ENCODE peak calls at places on chromosomes 6 and 20, in six cellular contexts. F is IMR-90, J is mesendoderm, L is H9, K is H1, S is trophoblast cell. C is an unnamed sample.

GRCh38 chr6:132734694-132735236 is 20.9 kb upstream of the VNN1 start:
- DNase-seq in F (peak; percentile 83), J (peak; percentile 21), L (no peak), K (no peak), S (peak; percentile 7), C (no peak)

GRCh38 chr6:57106990-57107389 is 17.0 kb downstream of the ZNF451 start:
- DNase-seq in F (no peak), J (no peak), L (no peak), K (no peak), S (no peak), C (no peak)

GRCh38 chr6:42674780-42675179 is 47.6 kb downstream of the PRPH2 start:
- DNase-seq in F (no peak), J (no peak), L (no peak), K (no peak), S (no peak), C (no peak)

GRCh38 chr20:35091808-35092523 is 641 bp downstream of the TRPC4AP start:
- DNase-seq in F (peak; percentile 16), J (peak; percentile 10), L (no peak), K (no peak), S (no peak), C (no peak)

GRCh38 chr6:135921176-135921575 is 69.7 kb downstream of the PDE7B start:
- DNase-seq in F (peak; percentile 36), J (no peak), L (no peak), K (no peak), S (no peak), C (no peak)

GRCh38 chr6:25882066-25882496 is 8.0 kb upstream of the SLC17A3 start:
- DNase-seq in F (no peak), J (peak; percentile 83), L (peak; percentile 85), K (peak; percentile 57), S (peak; percentile 70), C (peak; percentile 21)

GRCh38 chr6:130473886-130474285 is 108.1 kb downstream of the TMEM200A start:
- DNase-seq in F (peak; percentile 69), J (no peak), L (no peak), K (no peak), S (peak; percentile 67), C (no peak)

GRCh38 chr6:143451531-143451930 is 926 bp downstream of the PEX3 start:
- DNase-seq in F (no peak), J (peak; percentile 2), L (no peak), K (no peak), S (peak; percentile 40), C (no peak)

GRCh38 chr20:19019734-19020364 is 192.6 kb upstream of the SLC24A3 start:
- DNase-seq in F (no peak), J (no peak), L (no peak), K (no peak), S (no peak), C (no peak)

GRCh38 chr6:3844097-3844463 is 5.1 kb upstream of the FAM50B start:
- DNase-seq in F (peak; percentile 82), J (no peak), L (no peak), K (no peak), S (no peak), C (no peak)

GRCh38 chr6:144423167-144423566 is 138.0 kb downstream of the UTRN start:
- DNase-seq in F (peak; percentile 25), J (peak; percentile 27), L (no peak), K (no peak), S (no peak), C (no peak)

GRCh38 chr6:44735631-44735963 is 348.1 kb downstream of the CDC5L start:
- DNase-seq in F (peak; percentile 42), J (no peak), L (no peak), K (no peak), S (peak; percentile 37), C (no peak)

GRCh38 chr20:44537993-44538392 is 16.1 kb upstream of the SERINC3 start:
- DNase-seq in F (peak; percentile 38), J (no peak), L (no peak), K (no peak), S (no peak), C (no peak)

GRCh38 chr20:33897313-33897912 is 86.3 kb downstream of the CHMP4B start:
- DNase-seq in F (no peak), J (no peak), L (no peak), K (no peak), S (no peak), C (no peak)

GRCh38 chr6:122400467-122401089 is 1.1 kb downstream of the HSF2 start:
- DNase-seq in F (no peak), J (no peak), L (no peak), K (no peak), S (no peak), C (no peak)

GRCh38 chr6:43287717-43288679 is 10.1 kb upstream of the SLC22A7 start:
- DNase-seq in F (no peak), J (no peak), L (no peak), K (no peak), S (no peak), C (no peak)

GRCh38 chr6:67606905-67607828 is 1027.9 kb upstream of the ADGRB3 start:
- DNase-seq in F (peak; percentile 1), J (no peak), L (no peak), K (no peak), S (no peak), C (no peak)

GRCh38 chr20:24979036-24979960 is 13.3 kb downstream of the APMAP start:
- DNase-seq in F (no peak), J (no peak), L (peak; percentile 10), K (no peak), S (no peak), C (no peak)

GRCh38 chr6:39365281-39366074 is 43.0 kb upstream of the KCNK16 start:
- DNase-seq in F (peak; percentile 38), J (no peak), L (no peak), K (no peak), S (no peak), C (no peak)

GRCh38 chr20:17860306-17861197 is 108.0 kb downstream of the SNX5 start:
- DNase-seq in F (no peak), J (no peak), L (no peak), K (no peak), S (no peak), C (no peak)

GRCh38 chr6:158642805-158643489 is 1.6 kb downstream of the DYNLT1 start:
- DNase-seq in F (peak; percentile 23), J (no peak), L (no peak), K (no peak), S (no peak), C (no peak)

GRCh38 chr6:131643855-131644460 is 6.9 kb downstream of the ENPP3 start:
- DNase-seq in F (no peak), J (no peak), L (no peak), K (no peak), S (no peak), C (no peak)

GRCh38 chr6:119273799-119274595 is 75.6 kb downstream of the MAN1A1 start:
- DNase-seq in F (peak; percentile 88), J (no peak), L (no peak), K (no peak), S (no peak), C (no peak)

GRCh38 chr6:81694214-81694613 is 58.3 kb downstream of the TENT5A start:
- DNase-seq in F (no peak), J (no peak), L (no peak), K (no peak), S (no peak), C (no peak)

GRCh38 chr6:20916081-20916480 is 381.8 kb downstream of the CDKAL1 start:
- DNase-seq in F (peak; percentile 48), J (no peak), L (no peak), K (no peak), S (no peak), C (no peak)

GRCh38 chr20:31841928-31842327 is 3.5 kb downstream of the FOXS1 start:
- DNase-seq in F (peak; percentile 66), J (no peak), L (no peak), K (no peak), S (no peak), C (no peak)

GRCh38 chr6:57434944-57435343 is 117.5 kb downstream of the PRIM2 start:
- DNase-seq in F (no peak), J (no peak), L (no peak), K (no peak), S (no peak), C (no peak)

GRCh38 chr6:44090465-44090864 is 36.8 kb downstream of the MRPL14 start:
- DNase-seq in F (no peak), J (no peak), L (no peak), K (no peak), S (no peak), C (no peak)

GRCh38 chr20:20719411-20719810 is 7.0 kb upstream of the RALGAPA2 start:
- DNase-seq in F (no peak), J (no peak), L (no peak), K (no peak), S (no peak), C (no peak)

GRCh38 chr6:139479433-139480222 is 105.2 kb upstream of the CITED2 start:
- DNase-seq in F (peak; percentile 4), J (peak; percentile 54), L (no peak), K (no peak), S (no peak), C (no peak)

GRCh38 chr6:33769248-33769821 is 19.6 kb downstream of the LEMD2 start:
- DNase-seq in F (no peak), J (no peak), L (no peak), K (no peak), S (no peak), C (no peak)
- H3K4me2 ChIP-seq in F (no peak overlapping the region), J (no peak overlapping the region), L (no peak overlapping the region), K (no peak overlapping the region), S (no peak overlapping the region), C (no peak overlapping the region)

DNA sequence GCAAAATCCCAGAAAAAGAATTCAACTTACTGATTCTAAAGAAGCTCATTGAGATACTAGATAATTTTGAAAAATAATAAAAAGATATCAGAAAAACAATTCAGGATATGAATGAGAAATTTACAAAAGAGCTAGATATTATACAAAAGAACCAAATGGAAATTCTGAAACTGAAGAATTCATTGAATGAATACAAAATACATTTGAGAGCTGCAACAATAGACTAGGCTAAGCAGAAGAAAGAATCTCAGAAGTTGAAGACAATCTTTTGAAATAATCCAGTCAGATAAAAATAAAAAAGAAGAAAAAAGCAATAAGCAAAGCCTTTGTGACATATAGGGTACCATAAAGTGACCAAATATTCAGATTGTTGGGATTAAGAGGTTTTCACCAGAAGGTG is 206.0 kb downstream of the CD109 start:
- DNase-seq in F (no peak), J (no peak), L (no peak), K (no peak), S (no peak), C (no peak)
- H2BK5ac ChIP-seq in F (no peak overlapping the region), J (no peak overlapping the region), L (no peak overlapping the region), K (no peak overlapping the region), S (no peak overlapping the region), C (no peak overlapping the region)

GRCh38 chr6:98292812-98293211 is 541.6 kb upstream of the POU3F2 start:
- DNase-seq in F (no peak), J (no peak), L (no peak), K (no peak), S (no peak), C (no peak)

GRCh38 chr6:98295776-98296175 is 538.6 kb upstream of the POU3F2 start:
- DNase-seq in F (no peak), J (peak; percentile 23), L (no peak), K (no peak), S (no peak), C (peak; percentile 48)
- H3K4me2 ChIP-seq in F (no peak overlapping the region), J (no peak overlapping the region), L (no peak overlapping the region), K (no peak overlapping the region), S (no peak overlapping the region), C (no peak overlapping the region)

DNA sequence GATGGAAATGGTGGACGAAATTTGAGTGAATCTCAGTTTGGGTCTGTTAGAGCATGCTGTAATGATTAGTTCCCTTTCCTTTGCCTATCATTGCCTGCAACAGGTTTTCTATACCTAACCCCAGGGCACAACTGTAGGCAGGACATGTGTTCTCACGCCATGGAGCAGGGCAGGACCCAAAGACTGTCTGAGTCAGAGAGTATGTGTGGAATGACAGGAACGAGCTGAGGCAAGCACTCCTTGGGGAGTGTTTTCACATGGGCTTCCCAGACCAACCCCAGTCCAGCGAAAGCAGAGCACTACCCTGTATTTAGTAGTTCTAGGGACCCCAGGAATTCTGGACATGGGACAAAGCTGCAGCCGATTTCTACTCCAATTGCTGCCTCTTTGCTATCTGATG is 234.2 kb downstream of the HACE1 start:
- DNase-seq in F (peak; percentile 16), J (peak; percentile 87), L (peak; percentile 49), K (no peak), S (peak; percentile 73), C (no peak)
- H2BK5ac ChIP-seq in F (no peak overlapping the region), J (no peak overlapping the region), L (no peak overlapping the region), K (no peak overlapping the region), S (peak overlapping the region; percentile 77), C (no peak overlapping the region)

C was measured in neuronal stem cell.